ENCODE peak calls at places on chromosome 15, in four cellular contexts. One of them, this sample, is unnamed.

GRCh38 chr15:79168922-79169322 is 78.3 kb upstream of the RASGRF1 start:
- DNase-seq in H9: peak; percentile 84
- DNase-seq in H1: no peak
- DNase-seq in IMR-90: no peak
- DNase-seq in this sample: peak; percentile 95

GRCh38 chr15:38129531-38130199 is 123.0 kb upstream of the SPRED1 start:
- DNase-seq in H9: no peak
- DNase-seq in H1: no peak
- DNase-seq in IMR-90: peak; percentile 99
- DNase-seq in this sample: no peak

GRCh38 chr15:47293763-47294162 is 423.5 kb upstream of the SEMA6D start:
- DNase-seq in H1: no peak
- DNase-seq in IMR-90: peak; percentile 95
- DNase-seq in H9: no peak
- DNase-seq in this sample: no peak

GRCh38 chr15:57133127-57133968 is 214.9 kb downstream of the TCF12 start:
- DNase-seq in H9: no peak
- DNase-seq in H1: no peak
- DNase-seq in IMR-90: peak; percentile 34
- DNase-seq in this sample: no peak

GRCh38 chr15:78714890-78715289 is 73.9 kb upstream of the CHRNB4 start:
- DNase-seq in H9: no peak
- DNase-seq in H1: no peak
- DNase-seq in IMR-90: no peak
- DNase-seq in this sample: no peak

GRCh38 chr15:78065284-78065872 is 12.1 kb downstream of the TBC1D2B start:
- DNase-seq in IMR-90: peak; percentile 99
- DNase-seq in H1: no peak
- DNase-seq in H9: no peak
- DNase-seq in this sample: peak; percentile 65

GRCh38 chr15:58440181-58440910 is 8.6 kb downstream of the LIPC start:
- DNase-seq in H1: no peak
- DNase-seq in IMR-90: peak; percentile 46
- DNase-seq in H9: no peak
- DNase-seq in this sample: peak; percentile 50

GRCh38 chr15:45891766-45892165 is 256.9 kb downstream of the SQOR start:
- DNase-seq in H1: no peak
- DNase-seq in H9: no peak
- DNase-seq in IMR-90: no peak
- DNase-seq in this sample: no peak

GRCh38 chr15:60396964-60397771 is 618 bp downstream of the ANXA2 start:
- DNase-seq in H1: no peak
- DNase-seq in IMR-90: peak; percentile 68
- DNase-seq in H9: peak; percentile 65
- DNase-seq in this sample: peak; percentile 86

GRCh38 chr15:61038387-61038786 is 190.7 kb downstream of the RORA start:
- DNase-seq in H1: no peak
- DNase-seq in IMR-90: peak; percentile 44
- DNase-seq in H9: no peak
- DNase-seq in this sample: no peak

DNA sequence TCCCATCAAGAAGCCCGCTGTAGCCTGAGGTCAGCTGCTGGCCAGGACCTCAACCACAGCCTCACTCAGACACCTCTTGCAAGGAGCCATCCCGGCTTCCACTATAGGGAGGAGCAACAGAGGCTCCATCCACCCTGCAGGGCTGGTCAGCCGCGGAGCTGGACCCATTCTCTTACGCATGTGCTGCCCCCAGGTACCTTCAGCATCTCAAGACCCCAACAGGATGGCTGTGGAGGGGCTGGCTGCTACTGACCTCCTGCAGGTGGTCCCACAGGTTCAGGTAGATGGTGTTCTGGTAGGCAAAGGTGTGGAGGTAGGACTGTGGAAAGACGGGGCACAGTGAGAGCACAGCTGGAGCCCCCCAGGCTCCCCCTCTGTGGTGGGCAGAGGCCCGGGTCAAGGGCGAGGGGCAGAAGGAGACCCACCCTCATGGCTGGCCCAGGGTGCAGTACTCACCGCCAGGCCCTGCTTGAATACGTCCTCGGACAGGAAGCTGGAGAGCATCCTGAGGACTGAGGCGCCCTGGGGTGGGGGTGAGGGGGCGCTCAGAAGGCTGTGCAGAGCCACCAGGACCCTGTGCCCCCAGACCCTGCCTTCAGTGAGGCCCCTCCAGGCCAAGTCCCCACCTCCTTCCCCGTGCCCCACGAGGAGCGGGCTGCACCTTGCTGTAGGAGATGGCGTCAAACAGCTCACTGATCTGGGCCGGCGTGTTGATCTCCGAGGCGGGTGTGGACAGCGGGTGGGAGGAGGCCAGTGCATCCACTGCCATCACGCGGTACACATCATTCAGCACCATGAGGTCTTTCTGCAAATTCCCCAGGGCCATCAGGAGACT is 11.4 kb downstream of the ANPEP start:
- DNase-seq in H9: no peak
- DNase-seq in H1: no peak
- DNase-seq in IMR-90: no peak
- DNase-seq in this sample: no peak
- H2BK5ac ChIP-seq in H9: no peak overlapping the region
- H2BK5ac ChIP-seq in H1: no peak overlapping the region
- H2BK5ac ChIP-seq in IMR-90: no peak overlapping the region
- H2BK5ac ChIP-seq in this sample: no peak overlapping the region

GRCh38 chr15:68316061-68316804 is 38.7 kb downstream of the FEM1B start:
- DNase-seq in IMR-90: no peak
- DNase-seq in H9: peak; percentile 79
- DNase-seq in H1: no peak
- DNase-seq in this sample: peak; percentile 66

GRCh38 chr15:68315035-68315434 is 37.5 kb downstream of the FEM1B start:
- DNase-seq in H1: no peak
- DNase-seq in IMR-90: no peak
- DNase-seq in H9: peak; percentile 4
- DNase-seq in this sample: no peak

GRCh38 chr15:68313501-68314390 is 36.2 kb downstream of the FEM1B start:
- DNase-seq in H9: peak; percentile 19
- DNase-seq in IMR-90: no peak
- DNase-seq in H1: no peak
- DNase-seq in this sample: no peak

GRCh38 chr15:68314563-68314962 is 37.0 kb downstream of the FEM1B start:
- DNase-seq in H1: no peak
- DNase-seq in IMR-90: peak; percentile 56
- DNase-seq in H9: peak; percentile 13
- DNase-seq in this sample: no peak

DNA sequence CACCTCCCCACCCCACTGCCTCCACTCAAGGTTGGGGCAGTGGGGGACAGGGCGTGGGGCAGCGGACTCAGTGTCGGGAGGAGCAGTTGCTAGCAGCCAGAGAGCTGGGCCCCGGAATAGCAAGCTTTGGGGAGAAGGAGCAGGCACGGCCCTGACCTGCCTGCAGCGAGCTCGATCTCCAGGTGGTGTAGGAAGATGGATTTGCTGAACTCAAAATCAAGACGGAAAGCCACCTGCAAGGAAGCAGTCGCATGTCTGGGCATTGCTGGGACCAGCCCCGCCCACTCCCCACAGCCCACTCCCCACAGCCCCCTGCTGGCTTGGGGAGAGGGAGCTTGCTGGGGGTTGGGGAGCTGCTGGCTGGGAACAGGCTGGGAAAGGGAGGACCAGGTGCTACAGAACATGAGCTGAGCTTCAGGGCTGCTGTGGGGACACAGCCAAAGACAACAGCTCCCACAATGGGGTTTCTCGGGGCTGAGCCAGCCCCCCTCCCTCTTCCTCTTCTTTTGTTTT is 38.0 kb downstream of the FEM1B start:
- DNase-seq in H1: no peak
- DNase-seq in H9: peak; percentile 67
- DNase-seq in IMR-90: peak; percentile 12
- DNase-seq in this sample: peak; percentile 36
- H2BK5ac ChIP-seq in H1: peak overlapping the region; percentile 79
- H2BK5ac ChIP-seq in H9: no peak overlapping the region
- H2BK5ac ChIP-seq in IMR-90: no peak overlapping the region
- H2BK5ac ChIP-seq in this sample: no peak overlapping the region

GRCh38 chr15:44315164-44315563 is 26.6 kb downstream of the GOLM2 start:
- DNase-seq in H9: no peak
- DNase-seq in IMR-90: no peak
- DNase-seq in H1: no peak
- DNase-seq in this sample: no peak

GRCh38 chr15:44314512-44314911 is 26.0 kb downstream of the GOLM2 start:
- DNase-seq in H9: no peak
- DNase-seq in IMR-90: no peak
- DNase-seq in H1: no peak
- DNase-seq in this sample: no peak

GRCh38 chr15:44311136-44311535 is 22.6 kb downstream of the GOLM2 start:
- DNase-seq in IMR-90: no peak
- DNase-seq in H9: no peak
- DNase-seq in H1: no peak
- DNase-seq in this sample: no peak

GRCh38 chr15:44308874-44309273 is 20.4 kb downstream of the GOLM2 start:
- DNase-seq in H1: no peak
- DNase-seq in H9: no peak
- DNase-seq in IMR-90: no peak
- DNase-seq in this sample: no peak

DNA sequence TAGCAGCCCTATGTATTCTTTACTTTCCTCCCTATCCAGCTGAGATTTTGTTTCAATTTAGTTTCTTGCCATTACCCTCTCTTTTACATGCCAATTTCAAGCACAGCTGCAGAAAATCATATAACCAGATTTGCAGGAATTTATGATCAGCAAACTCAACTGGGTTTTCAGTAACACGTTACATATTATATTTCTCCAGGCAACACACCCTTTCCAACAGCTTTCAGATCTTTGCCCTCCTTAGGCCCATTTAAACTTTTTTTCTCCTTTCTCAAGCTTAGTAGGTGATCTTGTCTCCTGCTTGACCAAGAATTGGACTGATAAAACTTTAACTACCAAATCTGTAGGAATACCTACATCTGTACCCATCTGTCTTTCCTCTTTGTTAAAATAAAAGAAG is 23.6 kb downstream of the GOLM2 start:
- DNase-seq in H1: no peak
- DNase-seq in H9: no peak
- DNase-seq in IMR-90: no peak
- DNase-seq in this sample: no peak
- H2BK5ac ChIP-seq in H1: no peak overlapping the region
- H2BK5ac ChIP-seq in H9: no peak overlapping the region
- H2BK5ac ChIP-seq in IMR-90: no peak overlapping the region
- H2BK5ac ChIP-seq in this sample: no peak overlapping the region

GRCh38 chr15:90910441-90911301 is 7.6 kb downstream of the MAN2A2 start:
- DNase-seq in H1: no peak
- DNase-seq in IMR-90: no peak
- DNase-seq in H9: no peak
- DNase-seq in this sample: no peak
- H2BK5ac ChIP-seq in H1: no peak overlapping the region
- H2BK5ac ChIP-seq in IMR-90: no peak overlapping the region
- H2BK5ac ChIP-seq in H9: no peak overlapping the region
- H2BK5ac ChIP-seq in this sample: no peak overlapping the region

GRCh38 chr15:89826671-89827655 is 12.3 kb upstream of the ANPEP start:
- DNase-seq in H9: no peak
- DNase-seq in IMR-90: no peak
- DNase-seq in H1: no peak
- DNase-seq in this sample: no peak
- H2BK5ac ChIP-seq in H9: no peak overlapping the region
- H2BK5ac ChIP-seq in IMR-90: no peak overlapping the region
- H2BK5ac ChIP-seq in H1: no peak overlapping the region
- H2BK5ac ChIP-seq in this sample: no peak overlapping the region

GRCh38 chr15:64146885-64147681 is 4.4 kb upstream of the SNX22 start:
- DNase-seq in IMR-90: peak; percentile 49
- DNase-seq in H1: no peak
- DNase-seq in H9: no peak
- DNase-seq in this sample: peak; percentile 58
- H2BK5ac ChIP-seq in IMR-90: no peak overlapping the region
- H2BK5ac ChIP-seq in H1: no peak overlapping the region
- H2BK5ac ChIP-seq in H9: no peak overlapping the region
- H2BK5ac ChIP-seq in this sample: no peak overlapping the region

GRCh38 chr15:70761046-70761445 is 2.3 kb downstream of the UACA start:
- DNase-seq in H9: no peak
- DNase-seq in IMR-90: no peak
- DNase-seq in H1: no peak
- DNase-seq in this sample: no peak

GRCh38 chr15:70761931-70762468 is 1.4 kb downstream of the UACA start:
- DNase-seq in IMR-90: no peak
- DNase-seq in H9: no peak
- DNase-seq in H1: no peak
- DNase-seq in this sample: no peak

GRCh38 chr15:70763950-70764730 is 782 bp upstream of the UACA start:
- DNase-seq in H9: no peak
- DNase-seq in H1: no peak
- DNase-seq in IMR-90: no peak
- DNase-seq in this sample: no peak

GRCh38 chr15:70762469-70763119 is 764 bp downstream of the UACA start:
- DNase-seq in H1: no peak
- DNase-seq in H9: peak; percentile 43
- DNase-seq in IMR-90: peak; percentile 75
- DNase-seq in this sample: peak; percentile 49

DNA sequence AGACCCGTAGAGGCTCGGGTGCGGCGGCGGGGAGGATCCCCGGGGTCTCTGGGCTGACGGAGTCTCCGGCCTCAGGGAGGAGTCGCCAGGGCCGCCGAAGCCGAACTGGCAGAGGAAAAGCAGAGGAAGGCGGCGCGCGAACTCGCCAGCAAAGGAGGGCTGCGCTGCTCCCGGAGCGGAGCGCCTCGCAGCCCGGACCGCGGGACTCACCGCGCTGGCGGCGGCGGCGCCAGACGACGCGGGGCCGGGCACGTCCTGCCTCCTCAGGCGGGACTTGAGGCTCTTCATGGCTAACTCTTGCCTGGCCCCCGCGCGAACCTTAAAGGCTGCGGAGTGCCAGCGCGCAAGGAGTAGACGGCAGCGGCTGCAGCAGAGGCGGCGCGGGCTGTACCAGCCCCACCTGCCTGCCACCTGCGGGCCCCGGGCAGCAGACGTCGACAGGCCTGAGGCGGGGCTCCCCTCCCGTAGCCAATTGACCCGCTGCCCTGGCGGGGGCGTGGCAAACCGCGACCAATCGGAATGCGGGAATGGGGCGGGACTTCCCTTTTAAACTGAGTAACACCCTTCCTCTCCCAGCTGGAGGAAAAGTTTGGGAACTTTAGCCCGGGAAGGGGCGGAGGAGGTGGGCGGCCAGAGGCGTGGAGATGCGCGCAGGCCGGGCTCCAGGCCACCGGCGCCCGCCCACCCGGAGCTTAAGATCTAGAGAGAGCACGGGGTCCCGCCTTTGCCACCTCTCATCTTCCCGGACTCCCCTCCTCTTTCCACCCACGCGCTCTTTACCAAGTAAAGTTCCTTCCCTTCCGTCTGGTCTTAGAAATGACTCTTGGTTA is at the start of gene UACA:
- DNase-seq in IMR-90: peak; percentile 96
- DNase-seq in H1: peak; percentile 95
- DNase-seq in H9: peak; percentile 99
- DNase-seq in this sample: peak; percentile 99
- H2BK5ac ChIP-seq in IMR-90: peak within 1 kb of the TSS; percentile 92
- H2BK5ac ChIP-seq in H1: peak within 1 kb of the TSS; percentile 6
- H2BK5ac ChIP-seq in H9: no peak within 1 kb of the TSS
- H2BK5ac ChIP-seq in this sample: peak within 1 kb of the TSS; percentile 4

This sample was measured in mesendoderm.